ENCODE peak calls at places on chromosome 15, in six cellular contexts. Z is H9, B is IMR-90, X is neuronal stem cell, J is H1, W is trophoblast cell. F is an unnamed sample.
A peak's percentile ranks its signal among the peaks of the same experiment; 100 is the strongest.

GRCh38 chr15:29090617-29091466 is 178.8 kb downstream of the NSMCE3 start:
- DNase-seq in Z (peak; percentile 73), B (peak; percentile 11), X (no peak), J (peak; percentile 85), W (peak; percentile 35), F (peak; percentile 29)

GRCh38 chr15:71114887-71115566 is at the start of gene THSD4:
- DNase-seq in Z (peak; percentile 91), B (peak; percentile 72), X (peak; percentile 77), J (peak; percentile 97), W (peak; percentile 80), F (peak; percentile 73)

GRCh38 chr15:67100808-67101581 is 35.6 kb downstream of the SMAD3 start:
- DNase-seq in Z (no peak), B (no peak), X (no peak), J (no peak), W (no peak), F (no peak)

GRCh38 chr15:88998980-88999713 is 86.0 kb upstream of the MFGE8 start:
- DNase-seq in Z (peak; percentile 93), B (no peak), X (no peak), J (peak; percentile 77), W (no peak), F (no peak)

GRCh38 chr15:90489944-90490343 is 39.8 kb upstream of the CRTC3 start:
- DNase-seq in Z (no peak), B (peak; percentile 24), X (no peak), J (no peak), W (no peak), F (peak; percentile 70)

GRCh38 chr15:87620393-87620792 is 636.1 kb downstream of the NTRK3 start:
- DNase-seq in Z (no peak), B (no peak), X (no peak), J (no peak), W (no peak), F (no peak)

GRCh38 chr15:25844981-25845680 is 18.0 kb downstream of the ATP10A start:
- DNase-seq in Z (no peak), B (no peak), X (no peak), J (no peak), W (no peak), F (no peak)

GRCh38 chr15:27867861-27868260 is 231.3 kb downstream of the OCA2 start:
- DNase-seq in Z (no peak), B (no peak), X (no peak), J (peak; percentile 34), W (no peak), F (no peak)

GRCh38 chr15:79960502-79961217 is 10.3 kb downstream of the BCL2A1 start:
- DNase-seq in Z (no peak), B (peak; percentile 28), X (no peak), J (no peak), W (peak; percentile 31), F (peak; percentile 12)

GRCh38 chr15:57201578-57201977 is 174.7 kb upstream of the CGNL1 start:
- DNase-seq in Z (no peak), B (no peak), X (no peak), J (no peak), W (no peak), F (no peak)
- H3K14ac ChIP-seq in Z (no peak overlapping the region), B (no peak overlapping the region), X (no peak overlapping the region), J (no peak overlapping the region), W (no peak overlapping the region), F (no peak overlapping the region)

GRCh38 chr15:69855601-69856000 is 242.1 kb downstream of the TLE3 start:
- DNase-seq in Z (no peak), B (no peak), X (no peak), J (no peak), W (peak; percentile 8), F (peak; percentile 66)
- H3K18ac ChIP-seq in Z (no peak overlapping the region), B (peak overlapping the region; percentile 8), X (no peak overlapping the region), J (no peak overlapping the region), W (no peak overlapping the region), F (peak overlapping the region; percentile 95)

DNA sequence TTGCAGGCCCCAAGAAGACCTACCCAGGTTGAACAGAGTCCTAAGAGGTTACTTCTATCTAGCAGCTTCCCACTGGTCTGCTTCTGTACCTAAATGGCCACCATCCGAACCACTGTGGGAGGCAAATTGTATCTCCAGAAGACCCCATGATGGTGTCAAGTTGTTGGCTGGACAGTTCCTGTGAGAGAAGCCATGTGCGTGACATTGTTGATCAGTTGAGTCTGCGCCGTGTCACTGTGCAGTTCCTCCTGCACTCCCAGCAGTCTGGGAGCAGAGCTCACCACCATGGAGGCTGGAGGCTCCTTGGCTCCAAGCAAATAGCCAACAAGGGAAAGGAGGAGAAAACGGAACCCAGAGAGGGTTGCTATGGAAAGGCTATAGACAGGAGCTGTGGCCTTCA is 7.5 kb upstream of the CYP1A1 start:
- DNase-seq in Z (no peak), B (no peak), X (no peak), J (no peak), W (no peak), F (no peak)
- H3K14ac ChIP-seq in Z (no peak overlapping the region), B (no peak overlapping the region), X (no peak overlapping the region), J (no peak overlapping the region), W (no peak overlapping the region), F (no peak overlapping the region)

DNA sequence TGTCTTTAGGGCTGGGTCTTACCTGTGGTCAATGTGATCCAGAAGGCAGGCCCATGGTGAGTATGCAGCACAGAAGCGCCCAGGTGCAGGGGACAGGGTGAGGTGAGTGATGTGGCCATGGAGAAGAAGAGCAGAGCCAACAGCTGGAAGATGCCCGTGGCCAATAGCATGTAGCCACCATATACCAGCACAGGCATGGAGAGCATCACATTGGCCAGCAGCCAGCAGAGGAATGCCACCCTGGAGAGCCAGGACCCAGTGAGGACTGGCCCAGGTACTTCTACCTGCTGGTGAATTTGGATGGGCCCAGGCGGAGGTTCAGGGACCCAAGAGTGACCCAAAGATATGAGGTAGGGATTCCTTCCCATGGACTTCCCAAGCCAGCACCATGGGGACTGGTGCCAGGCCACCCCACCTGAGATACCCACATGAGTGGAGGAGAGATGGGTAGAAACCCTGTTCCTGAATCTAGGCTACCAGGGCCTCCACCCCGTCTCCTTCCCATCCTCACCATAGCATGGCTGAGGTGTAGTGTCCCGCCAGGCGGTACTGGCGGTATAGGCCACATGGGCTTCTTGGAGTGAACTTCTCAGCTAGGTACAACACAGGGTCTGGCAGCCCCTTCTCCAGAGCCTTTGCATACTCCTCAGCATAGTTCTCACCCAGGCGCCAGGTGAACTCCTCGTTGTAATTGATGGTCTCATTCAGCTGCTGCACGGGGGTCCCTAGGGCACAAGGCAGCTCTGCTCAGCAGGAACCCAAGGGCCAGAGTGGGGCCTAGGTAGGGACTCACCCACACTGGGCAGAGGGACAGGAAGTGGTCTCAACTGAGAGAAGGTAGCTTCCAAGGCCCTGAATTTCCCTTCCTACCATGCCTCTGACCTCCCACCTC is 6.2 kb downstream of the DUOXA2 start:
- DNase-seq in Z (no peak), B (no peak), X (no peak), J (no peak), W (no peak), F (no peak)
- H3K18ac ChIP-seq in Z (no peak overlapping the region), B (no peak overlapping the region), X (no peak overlapping the region), J (no peak overlapping the region), W (no peak overlapping the region), F (no peak overlapping the region)

GRCh38 chr15:93043621-93044300 is 45.2 kb downstream of the RGMA start:
- DNase-seq in Z (no peak), B (no peak), X (no peak), J (no peak), W (no peak), F (no peak)
- H3K14ac ChIP-seq in Z (no peak overlapping the region), B (no peak overlapping the region), X (peak overlapping the region; percentile 5), J (no peak overlapping the region), W (no peak overlapping the region), F (no peak overlapping the region)

GRCh38 chr15:31402511-31403056 is 75.9 kb downstream of the KLF13 start:
- DNase-seq in Z (no peak), B (peak; percentile 10), X (no peak), J (no peak), W (no peak), F (no peak)

GRCh38 chr15:31401282-31401681 is 74.6 kb downstream of the KLF13 start:
- DNase-seq in Z (no peak), B (no peak), X (no peak), J (no peak), W (no peak), F (no peak)

GRCh38 chr15:31403606-31404005 is 77.0 kb downstream of the KLF13 start:
- DNase-seq in Z (no peak), B (peak; percentile 50), X (no peak), J (no peak), W (peak; percentile 25), F (no peak)

GRCh38 chr15:31403096-31403495 is 76.5 kb downstream of the KLF13 start:
- DNase-seq in Z (no peak), B (peak; percentile 9), X (no peak), J (no peak), W (no peak), F (no peak)

DNA sequence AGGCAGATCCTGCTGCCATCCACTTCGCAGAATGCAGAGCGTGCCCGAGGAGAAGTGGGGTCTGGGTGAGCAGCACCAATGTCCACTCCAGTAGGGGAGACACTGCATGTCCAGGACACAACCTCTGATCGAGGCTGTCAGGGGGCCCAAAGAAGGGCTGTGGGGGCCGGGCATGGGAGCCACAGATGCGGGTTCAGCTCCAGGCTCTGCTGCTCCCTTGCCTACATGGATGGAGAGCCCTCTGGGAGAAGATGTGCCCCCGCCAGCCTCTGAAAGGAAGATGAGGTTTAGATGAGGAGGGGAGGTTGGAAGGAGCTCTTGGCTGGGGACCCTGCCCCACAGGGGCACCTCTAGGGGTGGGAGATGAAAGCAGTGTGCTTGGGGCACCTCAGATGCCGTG is 75.4 kb downstream of the KLF13 start:
- DNase-seq in Z (no peak), B (no peak), X (no peak), J (no peak), W (no peak), F (no peak)
- H3K18ac ChIP-seq in Z (no peak overlapping the region), B (no peak overlapping the region), X (no peak overlapping the region), J (no peak overlapping the region), W (no peak overlapping the region), F (no peak overlapping the region)